ENCODE peak calls at places on chromosome 1, in nine cellular contexts. B is endothelial cell; N is activated CD4-positive, alpha-beta T cell treated with anti-CD3 and anti-CD28 coated beads for 24 hours; U is HT1080; I is type B pancreatic cell; X is activated naive CD4-positive, alpha-beta T cell; R is activated naive CD8-positive, alpha-beta T cell treated with anti-CD3 and anti-CD28 coated beads for 36 hours; L is epithelial cell of esophagus; Y is renal cortical epithelial cell. C is an unnamed sample.

GRCh38 chr1:55052221-55053142 is 13.1 kb downstream of the PCSK9 start:
- DNase-seq in B (no peak), N (no peak), U (no peak), I (no peak), X (no peak), R (no peak), L (no peak), Y (no peak), C (no peak)

GRCh38 chr1:169003864-169004516 is 102.5 kb upstream of the ATP1B1 start:
- DNase-seq in B (no peak), N (no peak), U (peak), I (no peak), X (no peak), R (no peak), L (no peak), Y (peak), C (peak)

GRCh38 chr1:58903450-58904298 is 119.8 kb upstream of the JUN start:
- DNase-seq in B (peak), N (peak), U (peak), I (peak), X (peak), R (peak), L (peak), Y (no peak), C (peak)

GRCh38 chr1:244349103-244349531 is 102.6 kb downstream of the ADSS2 start:
- DNase-seq in B (no peak), N (no peak), U (peak), I (no peak), X (no peak), R (no peak), L (peak), Y (peak), C (no peak)

GRCh38 chr1:207925210-207925609 is 14.3 kb upstream of the CD34 start:
- DNase-seq in B (no peak), N (no peak), U (no peak), I (no peak), X (no peak), R (no peak), L (peak), Y (peak), C (peak)

GRCh38 chr1:151130837-151131586 is 15.4 kb downstream of the SEMA6C start:
- DNase-seq in B (peak), N (peak), U (no peak), I (peak), X (peak), R (peak), L (peak), Y (peak), C (peak)

GRCh38 chr1:63915121-63915520 is 141.3 kb downstream of the ROR1 start:
- DNase-seq in B (peak), N (no peak), U (peak), I (no peak), X (no peak), R (no peak), L (peak), Y (no peak), C (no peak)

GRCh38 chr1:235958021-235958420 is 91.3 kb upstream of the LYST start:
- DNase-seq in B (no peak), N (no peak), U (no peak), I (no peak), X (no peak), R (no peak), L (no peak), Y (no peak), C (no peak)

GRCh38 chr1:195193134-195193533 is 1415.1 kb downstream of the KCNT2 start:
- DNase-seq in B (no peak), N (no peak), U (no peak), I (no peak), X (no peak), R (no peak), L (no peak), Y (no peak), C (no peak)

GRCh38 chr1:44545961-44546360 is 128.3 kb downstream of the TMEM53 start:
- DNase-seq in B (no peak), N (no peak), U (no peak), I (no peak), X (no peak), R (no peak), L (peak), Y (peak), C (peak)

GRCh38 chr1:55146781-55147180 is 68.4 kb downstream of the USP24 start:
- DNase-seq in B (no peak), N (no peak), U (no peak), I (no peak), X (no peak), R (no peak), L (no peak), Y (no peak), C (no peak)

GRCh38 chr1:219659682-219660081 is 46.8 kb upstream of the ZC3H11B start:
- DNase-seq in B (no peak), N (no peak), U (peak), I (no peak), X (no peak), R (no peak), L (no peak), Y (no peak), C (no peak)

GRCh38 chr1:203308205-203309114 is 3.1 kb downstream of the BTG2 start:
- DNase-seq in B (no peak), N (no peak), U (no peak), I (no peak), X (no peak), R (no peak), L (no peak), Y (no peak), C (no peak)

GRCh38 chr1:70685300-70686286 is 274.5 kb downstream of the CTH start:
- DNase-seq in B (peak), N (peak), U (peak), I (no peak), X (no peak), R (peak), L (peak), Y (peak), C (peak)

GRCh38 chr1:63592536-63593302 is 492 bp upstream of the PGM1 start:
- DNase-seq in B (no peak), N (no peak), U (no peak), I (no peak), X (no peak), R (no peak), L (peak), Y (peak), C (peak)

GRCh38 chr1:225508538-225509375 is 80.9 kb upstream of the LBR start:
- DNase-seq in B (no peak), N (no peak), U (peak), I (no peak), X (no peak), R (no peak), L (peak), Y (peak), C (peak)

GRCh38 chr1:164644774-164645634 is 86.0 kb downstream of the PBX1 start:
- DNase-seq in B (no peak), N (no peak), U (no peak), I (no peak), X (no peak), R (no peak), L (peak), Y (no peak), C (no peak)

GRCh38 chr1:212260557-212261342 is 24.5 kb upstream of the PPP2R5A start:
- DNase-seq in B (no peak), N (no peak), U (peak), I (no peak), X (no peak), R (no peak), L (peak), Y (peak), C (peak)

GRCh38 chr1:30360281-30360680 is 363.1 kb downstream of the MATN1 start:
- DNase-seq in B (no peak), N (no peak), U (no peak), I (no peak), X (no peak), R (no peak), L (no peak), Y (no peak), C (no peak)

GRCh38 chr1:153773004-153773921 is 1.9 kb upstream of the SLC27A3 start:
- DNase-seq in B (no peak), N (no peak), U (no peak), I (no peak), X (no peak), R (no peak), L (no peak), Y (no peak), C (no peak)

GRCh38 chr1:10733967-10734366 is 62.5 kb downstream of the CASZ1 start:
- DNase-seq in B (no peak), N (peak), U (no peak), I (no peak), X (peak), R (peak), L (peak), Y (no peak), C (no peak)